ENCODE peak calls at places on chromosomes 5 and 9, in nine cellular contexts. B is Peyer's patch; K is H9; X is heart right ventricle; H is naive thymus-derived CD4-positive, alpha-beta T cell; Z is Karpas-422; V is cardiac muscle cell; G is lower lobe of right lung; S is esophagus squamous epithelium. O is an unnamed sample. For H3K9me3, the result is how much of the 10 kb centered on the place peaks cover.

GRCh38 chr5:6359941-6360683 is 18.2 kb downstream of the MED10 start:
- DNase-seq in B (no peak), K (peak), X (no peak), H (peak), Z (no peak), V (no peak), G (no peak), S (no peak), O (peak)

GRCh38 chr5:120254385-120254784 is 209.7 kb upstream of the PRR16 start:
- DNase-seq in B (no peak), K (no peak), X (no peak), H (no peak), Z (no peak), V (no peak), G (no peak), S (no peak), O (no peak)

GRCh38 chr9:118059520-118060278 is 355.5 kb downstream of the TLR4 start:
- DNase-seq in B (no peak), K (no peak), X (no peak), H (no peak), Z (peak), V (peak), G (no peak), S (no peak), O (no peak)

GRCh38 chr9:137312852-137313325 is 10.8 kb upstream of the NRARP start:
- DNase-seq in B (peak), K (peak), X (peak), H (no peak), Z (no peak), V (no peak), G (no peak), S (no peak), O (no peak)

GRCh38 chr5:124544366-124545055 is 201.9 kb downstream of the ZNF608 start:
- DNase-seq in B (no peak), K (no peak), X (no peak), H (no peak), Z (no peak), V (no peak), G (no peak), S (no peak), O (no peak)

GRCh38 chr5:55865831-55866230 is 14.7 kb downstream of the IL31RA start:
- DNase-seq in B (no peak), K (no peak), X (no peak), H (no peak), Z (no peak), V (peak), G (no peak), S (no peak), O (no peak)

GRCh38 chr9:128203024-128203841 is at the start of gene DNM1:
- DNase-seq in B (peak), K (peak), X (peak), H (peak), Z (peak), V (peak), G (peak), S (no peak), O (no peak)

GRCh38 chr5:176866913-176867312 is 32.2 kb downstream of the HK3 start:
- DNase-seq in B (no peak), K (no peak), X (no peak), H (no peak), Z (no peak), V (peak), G (no peak), S (no peak), O (no peak)

GRCh38 chr9:10130061-10130675 is 482.6 kb downstream of the PTPRD start:
- DNase-seq in B (no peak), K (no peak), X (no peak), H (no peak), Z (no peak), V (no peak), G (no peak), S (no peak), O (no peak)

GRCh38 chr5:150126921-150127265 is 28.8 kb downstream of the PDGFRB start:
- DNase-seq in B (no peak), K (no peak), X (no peak), H (no peak), Z (no peak), V (no peak), G (no peak), S (no peak), O (no peak)

GRCh38 chr9:35835216-35835604 is 6.2 kb downstream of the TMEM8B start:
- DNase-seq in B (no peak), K (peak), X (no peak), H (no peak), Z (peak), V (no peak), G (no peak), S (no peak), O (no peak)

GRCh38 chr5:107853031-107853430 is 182.3 kb upstream of the EFNA5 start:
- DNase-seq in B (no peak), K (no peak), X (no peak), H (no peak), Z (no peak), V (no peak), G (no peak), S (no peak), O (no peak)

GRCh38 chr5:109910874-109911273 is 221.1 kb downstream of the MAN2A1 start:
- DNase-seq in B (no peak), K (no peak), X (no peak), H (no peak), Z (no peak), V (no peak), G (no peak), S (no peak), O (no peak)

GRCh38 chr5:84450617-84451414 is 66.1 kb upstream of the EDIL3 start:
- DNase-seq in B (no peak), K (no peak), X (no peak), H (no peak), Z (no peak), V (no peak), G (no peak), S (no peak), O (no peak)

GRCh38 chr5:147303976-147304375 is 69.2 kb downstream of the STK32A start:
- DNase-seq in B (no peak), K (no peak), X (no peak), H (no peak), Z (no peak), V (no peak), G (no peak), S (no peak), O (peak)

GRCh38 chr9:119137479-119137878 is 231.8 kb downstream of the BRINP1 start:
- DNase-seq in B (no peak), K (no peak), X (no peak), H (no peak), Z (no peak), V (no peak), G (no peak), S (no peak), O (no peak)

GRCh38 chr9:20506631-20507030 is 115.7 kb downstream of the MLLT3 start:
- DNase-seq in B (no peak), K (no peak), X (no peak), H (no peak), Z (no peak), V (no peak), G (no peak), S (no peak), O (no peak)

GRCh38 chr5:32138839-32139493 is 35.2 kb downstream of the GOLPH3 start:
- DNase-seq in B (no peak), K (no peak), X (no peak), H (peak), Z (no peak), V (no peak), G (peak), S (no peak), O (no peak)

GRCh38 chr5:14676320-14676719 is 11.8 kb downstream of the OTULIN start:
- DNase-seq in B (no peak), K (no peak), X (no peak), H (no peak), Z (no peak), V (no peak), G (no peak), S (no peak), O (no peak)

GRCh38 chr9:128550226-128550625 is 2.2 kb upstream of the SPTAN1 start:
- DNase-seq in B (no peak), K (no peak), X (no peak), H (peak), Z (peak), V (no peak), G (no peak), S (no peak), O (no peak)

GRCh38 chr9:95757026-95757425 is 118.5 kb upstream of the ERCC6L2 start:
- DNase-seq in B (no peak), K (no peak), X (no peak), H (no peak), Z (no peak), V (no peak), G (no peak), S (no peak), O (no peak)

GRCh38 chr9:133405508-133406009 is 12.3 kb downstream of the REXO4 start:
- DNase-seq in B (no peak), K (no peak), X (no peak), H (no peak), Z (no peak), V (no peak), G (no peak), S (no peak), O (no peak)

GRCh38 chr5:131265318-131265803 is 1.5 kb downstream of the CDC42SE2 start:
- DNase-seq in B (no peak), K (no peak), X (no peak), H (no peak), Z (peak), V (no peak), G (no peak), S (no peak), O (no peak)

GRCh38 chr9:7097785-7098420 is 340.1 kb downstream of the KDM4C start:
- DNase-seq in B (no peak), K (no peak), X (no peak), H (no peak), Z (no peak), V (no peak), G (no peak), S (no peak), O (no peak)

GRCh38 chr5:34900660-34901059 is 14.6 kb downstream of the RAD1 start:
- DNase-seq in B (no peak), K (no peak), X (no peak), H (no peak), Z (no peak), V (no peak), G (no peak), S (no peak), O (no peak)

GRCh38 chr9:131270171-131271015 is 5.9 kb downstream of the FAM78A start:
- DNase-seq in B (peak), K (peak), X (peak), H (peak), Z (peak), V (no peak), G (peak), S (no peak), O (peak)

GRCh38 chr9:73412874-73413273 is 261.2 kb downstream of the ANXA1 start:
- DNase-seq in B (no peak), K (no peak), X (no peak), H (no peak), Z (no peak), V (no peak), G (no peak), S (no peak), O (no peak)

GRCh38 chr5:172502969-172503368 is 48.6 kb upstream of the SH3PXD2B start:
- DNase-seq in B (peak), K (peak), X (no peak), H (peak), Z (peak), V (peak), G (no peak), S (no peak), O (no peak)

GRCh38 chr9:113482341-113482740 is 18.8 kb downstream of the RGS3 start:
- DNase-seq in B (no peak), K (no peak), X (no peak), H (no peak), Z (peak), V (no peak), G (no peak), S (no peak), O (peak)

GRCh38 chr5:157222506-157223230 is 42.0 kb downstream of the ITK start:
- DNase-seq in B (no peak), K (no peak), X (no peak), H (peak), Z (no peak), V (no peak), G (no peak), S (no peak), O (no peak)

GRCh38 chr5:149181702-149182101 is 40.4 kb downstream of the ABLIM3 start:
- DNase-seq in B (no peak), K (no peak), X (no peak), H (no peak), Z (no peak), V (no peak), G (no peak), S (no peak), O (no peak)

GRCh38 chr9:114426046-114426948 is 38.5 kb upstream of the AKNA start:
- DNase-seq in B (peak), K (no peak), X (no peak), H (no peak), Z (no peak), V (no peak), G (no peak), S (no peak), O (no peak)

GRCh38 chr9:113574381-113575262 is 111.1 kb downstream of the RGS3 start:
- DNase-seq in B (no peak), K (no peak), X (no peak), H (no peak), Z (no peak), V (no peak), G (peak), S (no peak), O (peak)

GRCh38 chr9:69034071-69034470 is 1.5 kb upstream of the FXN start:
- DNase-seq in B (no peak), K (no peak), X (no peak), H (no peak), Z (no peak), V (no peak), G (no peak), S (no peak), O (no peak)

GRCh38 chr5:142422426-142422825 is 97.6 kb upstream of the SPRY4 start:
- DNase-seq in B (no peak), K (no peak), X (no peak), H (no peak), Z (no peak), V (no peak), G (no peak), S (no peak), O (no peak)

GRCh38 chr9:13529321-13530104 is 250.0 kb upstream of the MPDZ start:
- DNase-seq in B (no peak), K (no peak), X (no peak), H (no peak), Z (peak), V (no peak), G (no peak), S (no peak), O (no peak)

GRCh38 chr5:40784027-40784653 is 14.0 kb downstream of the PRKAA1 start:
- DNase-seq in B (no peak), K (no peak), X (no peak), H (no peak), Z (no peak), V (no peak), G (no peak), S (no peak), O (no peak)

GRCh38 chr9:129222691-129223218 is 44.7 kb upstream of the IER5L start:
- DNase-seq in B (no peak), K (no peak), X (no peak), H (no peak), Z (no peak), V (no peak), G (no peak), S (no peak), O (no peak)

GRCh38 chr5:140718266-140718592 is 18.0 kb downstream of the ZMAT2 start:
- DNase-seq in B (no peak), K (no peak), X (no peak), H (no peak), Z (no peak), V (no peak), G (no peak), S (no peak), O (no peak)

DNA sequence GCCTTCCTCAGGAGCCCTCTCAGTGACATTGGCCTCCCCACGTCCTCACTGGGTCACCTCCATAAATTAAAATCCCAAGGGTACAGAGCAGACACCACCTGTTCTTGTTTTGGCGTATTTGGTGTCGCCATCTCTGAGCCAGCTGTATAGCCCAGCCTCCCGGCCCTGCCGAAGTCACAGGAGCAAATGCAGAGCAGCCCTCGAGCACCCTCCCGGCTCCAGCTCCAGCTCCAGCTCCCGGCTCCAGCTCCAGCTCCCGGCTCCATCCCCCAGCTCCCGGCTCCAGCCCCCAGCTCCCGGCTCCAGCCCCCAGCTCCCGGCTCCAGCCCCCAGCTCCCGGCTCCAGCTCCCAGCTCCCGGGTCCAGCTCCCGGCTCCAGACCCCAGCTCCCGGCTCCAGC is 74.3 kb downstream of the ZNF354C start:
- DNase-seq in B (peak), K (no peak), X (no peak), H (no peak), Z (no peak), V (no peak), G (peak), S (no peak), O (no peak)
- H3K9me3 ChIP-seq in B (under half), K (under half), X (under half), H (under half), Z (under half), V (under half), G (under half), S (under half), O (under half)

GRCh38 chr5:113147537-113147936 is 170.9 kb downstream of the DCP2 start:
- DNase-seq in B (no peak), K (no peak), X (no peak), H (no peak), Z (no peak), V (no peak), G (no peak), S (no peak), O (no peak)
- H3K9me3 ChIP-seq in B (under half), K (under half), X (under half), H (under half), Z (under half), V (under half), G (under half), S (under half), O (under half)

GRCh38 chr5:178981381-178981780 is 13.7 kb downstream of the GRM6 start:
- DNase-seq in B (no peak), K (no peak), X (no peak), H (no peak), Z (no peak), V (no peak), G (no peak), S (no peak), O (no peak)
- H3K9me3 ChIP-seq in B (under half), K (half or more), X (under half), H (under half), Z (under half), V (under half), G (half or more), S (half or more), O (half or more)

GRCh38 chr5:82018462-82018861 is 46.6 kb downstream of the ATG10 start:
- DNase-seq in B (no peak), K (no peak), X (no peak), H (no peak), Z (peak), V (peak), G (no peak), S (no peak), O (no peak)
- H3K9me3 ChIP-seq in B (under half), K (under half), X (under half), H (under half), Z (under half), V (under half), G (under half), S (under half), O (under half)

DNA sequence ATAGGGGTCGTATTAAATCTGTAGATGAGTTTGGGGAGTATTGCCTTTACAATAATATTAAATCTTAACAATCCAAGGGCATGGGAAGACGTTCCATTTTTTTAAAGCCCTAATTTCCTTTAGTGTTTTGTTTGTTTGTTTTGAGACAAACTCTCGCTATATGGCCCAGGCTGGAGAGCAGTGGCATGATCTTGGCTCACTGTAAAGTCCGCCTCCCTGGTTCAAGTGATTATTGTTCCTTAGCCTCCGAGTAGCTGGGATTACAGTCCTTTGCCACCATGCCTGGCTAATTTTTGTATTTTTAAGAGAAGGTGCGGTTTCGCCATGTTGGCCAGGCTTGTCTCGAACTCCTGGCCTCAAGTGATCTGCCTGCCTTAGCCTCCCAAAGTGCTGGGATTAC is 19.9 kb downstream of the NIPBL start:
- DNase-seq in B (no peak), K (no peak), X (no peak), H (no peak), Z (no peak), V (no peak), G (no peak), S (no peak), O (no peak)
- H3K9me3 ChIP-seq in B (under half), K (under half), X (under half), H (under half), Z (under half), V (under half), G (under half), S (under half), O (under half)

GRCh38 chr5:114053377-114053776 is 308.5 kb upstream of the KCNN2 start:
- DNase-seq in B (no peak), K (no peak), X (no peak), H (no peak), Z (no peak), V (no peak), G (no peak), S (no peak), O (no peak)
- H3K9me3 ChIP-seq in B (under half), K (under half), X (under half), H (under half), Z (under half), V (under half), G (under half), S (under half), O (under half)

GRCh38 chr5:4549351-4549750 is 590.8 kb upstream of the ADAMTS16 start:
- DNase-seq in B (no peak), K (no peak), X (no peak), H (no peak), Z (no peak), V (no peak), G (no peak), S (no peak), O (no peak)

GRCh38 chr5:4553968-4554367 is 586.2 kb upstream of the ADAMTS16 start:
- DNase-seq in B (no peak), K (no peak), X (no peak), H (no peak), Z (no peak), V (peak), G (no peak), S (no peak), O (no peak)

GRCh38 chr5:4553130-4553529 is 587.0 kb upstream of the ADAMTS16 start:
- DNase-seq in B (no peak), K (no peak), X (no peak), H (no peak), Z (no peak), V (no peak), G (no peak), S (no peak), O (no peak)

GRCh38 chr5:4548341-4548740 is 591.8 kb upstream of the ADAMTS16 start:
- DNase-seq in B (no peak), K (no peak), X (no peak), H (no peak), Z (no peak), V (no peak), G (no peak), S (no peak), O (no peak)

GRCh38 chr5:4551034-4551433 is 589.1 kb upstream of the ADAMTS16 start:
- DNase-seq in B (no peak), K (no peak), X (no peak), H (no peak), Z (no peak), V (no peak), G (no peak), S (no peak), O (no peak)
- H3K9me3 ChIP-seq in B (under half), K (under half), X (under half), H (under half), Z (under half), V (under half), G (under half), S (under half), O (under half)

O was measured in ascending aorta.